ENCODE peak calls at places on chromosomes 1 and 21, in four cellular contexts. U is heart right ventricle, H is breast epithelium, A is fibroblast of lung. V is an unnamed sample.

GRCh38 chr1:198864695-198865094 is 225.9 kb downstream of the PTPRC start:
- DNase-seq in U (no peak), H (no peak), A (no peak), V (no peak)

GRCh38 chr1:65395887-65396612 is 24.4 kb upstream of the LEPR start:
- DNase-seq in U (no peak), H (no peak), A (peak; percentile 85), V (no peak)

GRCh38 chr1:116933586-116934515 is 24.1 kb downstream of the PTGFRN start:
- DNase-seq in U (no peak), H (no peak), A (no peak), V (no peak)

GRCh38 chr1:185811062-185811709 is 77.0 kb downstream of the HMCN1 start:
- DNase-seq in U (no peak), H (no peak), A (no peak), V (no peak)

GRCh38 chr1:105872761-105873286 is 1183.7 kb upstream of the PRMT6 start:
- DNase-seq in U (no peak), H (no peak), A (no peak), V (no peak)

GRCh38 chr21:34579411-34579810 is 35.5 kb downstream of the RCAN1 start:
- DNase-seq in U (no peak), H (no peak), A (peak; percentile 75), V (no peak)

GRCh38 chr1:209678981-209679539 is 3.8 kb downstream of the G0S2 start:
- DNase-seq in U (no peak), H (no peak), A (no peak), V (no peak)

GRCh38 chr1:165633624-165634023 is 2.6 kb downstream of the MGST3 start:
- DNase-seq in U (no peak), H (no peak), A (peak; percentile 51), V (no peak)

GRCh38 chr1:26956321-26956720 is 3.9 kb downstream of the KDF1 start:
- DNase-seq in U (no peak), H (no peak), A (no peak), V (no peak)

GRCh38 chr21:32249551-32250280 is 29.1 kb downstream of the MIS18A start:
- DNase-seq in U (no peak), H (no peak), A (no peak), V (no peak)

GRCh38 chr21:25541042-25541441 is 66.2 kb downstream of the MRPL39 start:
- DNase-seq in U (no peak), H (no peak), A (no peak), V (no peak)

GRCh38 chr1:5978452-5978851 is 13.8 kb downstream of the NPHP4 start:
- DNase-seq in U (no peak), H (no peak), A (peak; percentile 8), V (no peak)

GRCh38 chr1:43622471-43622870 is 27.5 kb upstream of the KDM4A start:
- DNase-seq in U (no peak), H (no peak), A (peak; percentile 21), V (no peak)

GRCh38 chr1:241800640-241801039 is 47.4 kb upstream of the EXO1 start:
- DNase-seq in U (no peak), H (no peak), A (no peak), V (no peak)

GRCh38 chr1:111251570-111251969 is 24.1 kb downstream of the CHI3L2 start:
- DNase-seq in U (no peak), H (no peak), A (no peak), V (no peak)

GRCh38 chr21:42315296-42315891 is at the start of gene TFF3:
- DNase-seq in U (no peak), H (no peak), A (no peak), V (peak; percentile 64)

GRCh38 chr1:204990721-204991341 is 52.2 kb upstream of the CNTN2 start:
- DNase-seq in U (no peak), H (no peak), A (no peak), V (no peak)

GRCh38 chr1:86913399-86913895 is 479 bp downstream of the SELENOF start:
- DNase-seq in U (no peak), H (no peak), A (no peak), V (peak; percentile 68)

GRCh38 chr1:181088079-181089016 is at the start of gene IER5:
- DNase-seq in U (peak; percentile 98), H (peak; percentile 96), A (peak; percentile 94), V (peak; percentile 97)
- TF ChIP-seq CTCF in U (peak; percentile 7), H (no peak), A (no peak), V (no peak)

GRCh38 chr1:193118803-193119730 is 2.8 kb upstream of the CDC73 start:
- DNase-seq in U (no peak), H (no peak), A (no peak), V (no peak)
- H3K4me3 ChIP-seq in U (no peak overlapping the region), H (no peak overlapping the region), A (no peak overlapping the region), V (no peak overlapping the region)

DNA sequence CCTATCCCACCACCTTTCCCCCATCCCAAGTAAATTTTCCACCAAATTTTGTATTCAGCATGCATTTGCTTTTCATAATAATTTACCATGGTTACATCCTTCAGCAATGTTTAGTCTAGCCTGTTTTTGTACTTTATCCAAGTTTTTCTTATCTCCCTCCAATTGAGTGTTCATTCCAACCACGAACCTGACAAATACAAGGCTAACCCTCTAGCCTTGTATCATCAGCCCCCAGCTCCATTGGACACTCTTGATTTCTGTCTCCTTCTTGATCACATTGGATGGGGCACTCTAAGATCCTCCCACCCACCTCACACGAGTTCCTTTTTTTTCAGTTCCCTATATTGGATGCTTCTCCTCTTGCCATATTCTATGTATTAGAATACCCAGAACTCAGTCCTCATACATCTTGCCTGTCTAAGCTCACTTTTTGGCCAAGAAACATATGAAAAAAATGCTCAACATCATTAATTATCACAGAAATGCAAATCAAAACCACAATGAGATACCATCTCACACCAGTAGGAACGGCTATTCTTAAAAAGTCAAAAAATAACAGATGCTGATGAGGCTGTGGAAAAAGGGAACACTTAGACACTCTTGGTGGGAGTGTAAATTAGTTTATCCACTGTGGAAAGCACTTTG is 40.5 kb upstream of the SLC35F3 start:
- DNase-seq in U (no peak), H (no peak), A (peak; percentile 72), V (no peak)
- TF ChIP-seq CTCF in U (no peak), H (no peak), A (no peak), V (no peak)

DNA sequence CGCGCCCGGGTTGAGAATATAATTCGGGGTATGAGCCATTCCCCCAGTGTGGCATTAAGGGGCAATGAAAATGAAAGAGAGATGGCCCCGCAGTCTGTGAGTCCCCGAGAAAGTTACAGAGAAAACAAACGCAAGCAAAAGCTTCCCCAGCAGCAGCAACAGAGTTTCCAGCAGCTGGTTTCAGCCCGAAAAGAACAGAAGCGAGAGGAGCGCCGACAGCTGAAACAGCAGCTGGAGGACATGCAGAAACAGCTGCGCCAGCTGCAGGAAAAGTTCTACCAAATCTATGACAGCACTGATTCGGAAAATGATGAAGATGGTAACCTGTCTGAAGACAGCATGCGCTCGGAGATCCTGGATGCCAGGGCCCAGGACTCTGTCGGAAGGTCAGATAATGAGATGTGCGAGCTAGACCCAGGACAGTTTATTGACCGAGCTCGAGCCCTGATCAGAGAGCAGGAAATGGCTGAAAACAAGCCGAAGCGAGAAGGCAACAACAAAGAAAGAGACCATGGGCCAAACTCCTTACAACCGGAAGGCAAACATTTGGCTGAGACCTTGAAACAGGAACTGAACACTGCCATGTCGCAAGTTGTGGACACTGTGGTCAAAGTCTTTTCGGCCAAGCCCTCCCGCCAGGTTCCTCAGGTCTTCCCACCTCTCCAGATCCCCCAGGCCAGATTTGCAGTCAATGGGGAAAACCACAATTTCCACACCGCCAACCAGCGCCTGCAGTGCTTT is 9.4 kb downstream of the PROX1 start:
- DNase-seq in U (no peak), H (no peak), A (no peak), V (no peak)
- H3K4me3 ChIP-seq in U (peak overlapping the region; percentile 31), H (no peak overlapping the region), A (no peak overlapping the region), V (no peak overlapping the region)

DNA sequence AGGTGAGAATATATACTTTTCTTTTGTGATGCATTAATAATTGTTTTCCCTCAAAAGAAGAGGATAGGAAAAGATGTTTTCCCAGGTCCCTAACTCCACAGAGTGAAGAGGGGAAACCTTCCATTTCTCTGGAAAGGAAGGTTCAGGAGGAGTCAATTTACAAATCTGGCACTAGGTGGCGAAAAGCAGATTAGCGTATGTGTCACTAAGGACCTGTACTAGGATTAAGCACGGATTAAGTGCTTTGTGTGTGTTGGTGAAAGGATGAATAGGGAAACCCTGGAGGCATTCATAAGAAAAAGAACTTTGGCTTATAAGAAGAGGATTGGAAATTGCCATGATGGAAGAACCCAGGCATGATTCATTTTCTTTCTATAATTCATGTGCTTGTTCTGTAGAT is 410.1 kb upstream of the PLXNA2 start:
- DNase-seq in U (no peak), H (no peak), A (peak; percentile 10), V (peak; percentile 29)
- TF ChIP-seq CTCF in U (no peak), H (no peak), A (peak; percentile 40), V (peak; percentile 42)

GRCh38 chr1:17520041-17520440 is 19.5 kb upstream of the ARHGEF10L start:
- DNase-seq in U (no peak), H (peak; percentile 87), A (no peak), V (peak; percentile 44)
- H3K4me3 ChIP-seq in U (no peak overlapping the region), H (peak overlapping the region; percentile 61), A (no peak overlapping the region), V (no peak overlapping the region)

GRCh38 chr1:7609311-7609994 is 161.6 kb upstream of the VAMP3 start:
- DNase-seq in U (no peak), H (no peak), A (no peak), V (no peak)
- TF ChIP-seq CTCF in U (no peak), H (no peak), A (no peak), V (no peak)

GRCh38 chr1:247210062-247210385 is 38.2 kb upstream of the ZNF124 start:
- DNase-seq in U (no peak), H (no peak), A (peak; percentile 35), V (no peak)

GRCh38 chr1:247211339-247211738 is 39.5 kb upstream of the ZNF124 start:
- DNase-seq in U (no peak), H (no peak), A (no peak), V (no peak)

GRCh38 chr1:247210386-247211117 is 38.7 kb upstream of the ZNF124 start:
- DNase-seq in U (peak; percentile 98), H (peak; percentile 97), A (peak; percentile 84), V (peak; percentile 98)

GRCh38 chr1:247212012-247212411 is 40.2 kb upstream of the ZNF124 start:
- DNase-seq in U (no peak), H (no peak), A (no peak), V (no peak)

GRCh38 chr1:247209306-247209900 is 37.6 kb upstream of the ZNF124 start:
- DNase-seq in U (no peak), H (no peak), A (no peak), V (no peak)
- H3K4me3 ChIP-seq in U (peak overlapping the region; percentile 94), H (peak overlapping the region; percentile 77), A (peak overlapping the region; percentile 96), V (peak overlapping the region; percentile 82)

V was measured in hepatocyte.